ENCODE peak calls at places on chromosomes 16 and 17, in eight cellular contexts. F is transverse colon, Z is HCT116, I is GM23338, V is Panc1, G is HL-60, C is prostate gland, H is suprapubic skin. O is an unnamed sample.

GRCh38 chr16:31200821-31201510 is 1.6 kb downstream of the PYCARD start:
- DNase-seq in F (no peak), Z (no peak), I (no peak), V (no peak), G (no peak), C (no peak), H (no peak), O (no peak)

GRCh38 chr16:89187337-89188063 is 12.8 kb downstream of the SLC22A31 start:
- DNase-seq in F (no peak), Z (no peak), I (no peak), V (no peak), G (no peak), C (no peak), H (no peak), O (no peak)

GRCh38 chr16:180101-180920 is at the start of gene HBQ1:
- DNase-seq in F (no peak), Z (no peak), I (peak; percentile 71), V (no peak), G (no peak), C (no peak), H (no peak), O (no peak)

GRCh38 chr16:73289232-73289631 is 241.3 kb upstream of the ZFHX3 start:
- DNase-seq in F (no peak), Z (no peak), I (no peak), V (no peak), G (no peak), C (no peak), H (no peak), O (no peak)

GRCh38 chr16:30875881-30876791 is 17.7 kb downstream of the BCL7C start:
- DNase-seq in F (peak; percentile 27), Z (no peak), I (peak; percentile 33), V (no peak), G (no peak), C (no peak), H (no peak), O (no peak)

GRCh38 chr16:31268891-31269290 is 9.1 kb downstream of the ITGAM start:
- DNase-seq in F (no peak), Z (no peak), I (no peak), V (no peak), G (no peak), C (no peak), H (no peak), O (no peak)

GRCh38 chr16:8713635-8714097 is 39.2 kb downstream of the ABAT start:
- DNase-seq in F (no peak), Z (no peak), I (no peak), V (no peak), G (no peak), C (no peak), H (no peak), O (no peak)

GRCh38 chr16:79169239-79169638 is 431.3 kb downstream of the MAF start:
- DNase-seq in F (no peak), Z (no peak), I (peak; percentile 90), V (no peak), G (no peak), C (no peak), H (no peak), O (no peak)

GRCh38 chr16:72847187-72848044 is 200.5 kb downstream of the ZFHX3 start:
- DNase-seq in F (no peak), Z (no peak), I (peak; percentile 73), V (no peak), G (no peak), C (no peak), H (no peak), O (no peak)

GRCh38 chr17:21125862-21126261 is 902 bp upstream of the DHRS7B start:
- DNase-seq in F (no peak), Z (no peak), I (no peak), V (no peak), G (no peak), C (no peak), H (no peak), O (no peak)

GRCh38 chr17:77440571-77440981 is 299.8 kb downstream of the SEC14L1 start:
- DNase-seq in F (peak; percentile 29), Z (no peak), I (no peak), V (no peak), G (no peak), C (no peak), H (no peak), O (no peak)

GRCh38 chr17:61450641-61451537 is 1.3 kb upstream of the TBX4 start:
- DNase-seq in F (no peak), Z (no peak), I (peak; percentile 79), V (no peak), G (no peak), C (no peak), H (no peak), O (no peak)

GRCh38 chr17:49523196-49523595 is 28.1 kb downstream of the NGFR start:
- DNase-seq in F (no peak), Z (no peak), I (no peak), V (no peak), G (no peak), C (no peak), H (no peak), O (no peak)

GRCh38 chr17:690346-690745 is 24.3 kb downstream of the VPS53 start:
- DNase-seq in F (no peak), Z (no peak), I (no peak), V (no peak), G (no peak), C (no peak), H (no peak), O (no peak)

GRCh38 chr17:689556-690247 is 24.9 kb downstream of the VPS53 start:
- DNase-seq in F (no peak), Z (no peak), I (no peak), V (no peak), G (no peak), C (no peak), H (no peak), O (no peak)

GRCh38 chr17:691423-691822 is 23.2 kb downstream of the VPS53 start:
- DNase-seq in F (no peak), Z (no peak), I (no peak), V (no peak), G (no peak), C (no peak), H (no peak), O (no peak)

GRCh38 chr17:694239-694638 is 20.4 kb downstream of the VPS53 start:
- DNase-seq in F (no peak), Z (no peak), I (no peak), V (peak; percentile 91), G (no peak), C (no peak), H (no peak), O (no peak)

GRCh38 chr17:692116-692515 is 22.5 kb downstream of the VPS53 start:
- DNase-seq in F (no peak), Z (no peak), I (no peak), V (no peak), G (no peak), C (no peak), H (no peak), O (no peak)
- H3K4me3 ChIP-seq in F (no peak overlapping the region), Z (no peak overlapping the region), I (no peak overlapping the region), V (no peak overlapping the region), G (no peak overlapping the region), C (no peak overlapping the region), H (no peak overlapping the region), O (no peak overlapping the region)

GRCh38 chr16:49084628-49085390 is 196.8 kb downstream of the CBLN1 start:
- DNase-seq in F (no peak), Z (peak; percentile 1), I (no peak), V (no peak), G (peak; percentile 27), C (no peak), H (no peak), O (no peak)

GRCh38 chr16:49089533-49089932 is 192.1 kb downstream of the CBLN1 start:
- DNase-seq in F (no peak), Z (no peak), I (no peak), V (no peak), G (no peak), C (no peak), H (no peak), O (no peak)

GRCh38 chr16:49081556-49081955 is 200.1 kb downstream of the CBLN1 start:
- DNase-seq in F (no peak), Z (no peak), I (no peak), V (no peak), G (no peak), C (no peak), H (no peak), O (no peak)

GRCh38 chr16:49089039-49089438 is 192.6 kb downstream of the CBLN1 start:
- DNase-seq in F (no peak), Z (no peak), I (no peak), V (no peak), G (no peak), C (no peak), H (no peak), O (no peak)

GRCh38 chr16:49085689-49086088 is 195.9 kb downstream of the CBLN1 start:
- DNase-seq in F (no peak), Z (no peak), I (no peak), V (no peak), G (no peak), C (no peak), H (no peak), O (no peak)
- TF ChIP-seq POLR2AphosphoS5 in F (no peak), Z (no peak), I (no peak), V (no peak), G (no peak), C (no peak), H (no peak), O (no peak)

GRCh38 chr17:76189741-76190140 is 48.7 kb upstream of the FOXJ1 start:
- DNase-seq in F (no peak), Z (no peak), I (no peak), V (no peak), G (no peak), C (no peak), H (no peak), O (no peak)
- TF ChIP-seq CTCF in F (no peak), Z (no peak), I (no peak), V (no peak), G (no peak), C (no peak), H (no peak), O (no peak)

GRCh38 chr16:70152578-70153302 is 20.8 kb upstream of the CLEC18C start:
- DNase-seq in F (no peak), Z (no peak), I (no peak), V (no peak), G (no peak), C (no peak), H (no peak), O (no peak)
- H3K4me3 ChIP-seq in F (peak overlapping the region; percentile 5), Z (no peak overlapping the region), I (no peak overlapping the region), V (no peak overlapping the region), G (no peak overlapping the region), C (no peak overlapping the region), H (no peak overlapping the region), O (no peak overlapping the region)

GRCh38 chr16:74296465-74297295 is at the start of gene PSMD7:
- DNase-seq in F (peak; percentile 93), Z (peak; percentile 83), I (peak; percentile 96), V (peak; percentile 47), G (peak; percentile 88), C (peak; percentile 85), H (peak; percentile 94), O (peak; percentile 93)
- TF ChIP-seq POLR2AphosphoS5 in F (peak; percentile 89), Z (peak; percentile 85), I (peak; percentile 91), V (peak; percentile 90), G (peak; percentile 87), C (peak; percentile 98), H (peak; percentile 94), O (peak; percentile 95)

DNA sequence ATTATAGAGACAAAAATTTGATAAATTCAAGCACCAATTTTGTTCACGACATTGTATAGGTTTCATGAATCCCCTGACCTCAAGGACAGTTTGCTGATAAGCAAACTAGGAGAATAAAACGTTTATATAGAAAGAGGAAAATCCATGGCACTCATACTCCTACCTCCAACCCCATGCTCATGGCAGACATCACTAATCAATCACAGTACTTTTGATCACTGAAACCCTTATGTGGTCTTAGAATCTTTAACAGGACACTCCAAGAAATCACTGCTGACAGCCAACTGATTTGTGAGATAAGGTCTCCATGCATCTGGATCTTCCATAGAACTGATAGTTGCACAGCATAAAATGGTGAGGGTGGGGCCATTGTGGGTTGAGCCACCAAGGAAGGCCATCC is 4.7 kb upstream of the NHERF1 start:
- DNase-seq in F (no peak), Z (no peak), I (no peak), V (no peak), G (no peak), C (no peak), H (no peak), O (no peak)
- TF ChIP-seq CTCF in F (no peak), Z (no peak), I (no peak), V (no peak), G (no peak), C (no peak), H (no peak), O (no peak)

O was measured in breast epithelium.